ENCODE peak calls at places on chromosome 4, in nine cellular contexts. J, V, H, A, I, N, C, P and M are unnamed samples.

GRCh38 chr4:186058253-186058979 is 10.5 kb upstream of the TLR3 start:
- DNase-seq in I (no peak), J (no peak), C (no peak), A (no peak), H (no peak), P (no peak), V (no peak), N (no peak), M (no peak)

GRCh38 chr4:102616661-102617060 is 115.5 kb downstream of the NFKB1 start:
- DNase-seq in I (no peak), A (no peak), P (no peak), J (no peak), H (no peak), C (no peak), V (no peak), N (no peak), M (no peak)

GRCh38 chr4:55947912-55948725 is 626 bp upstream of the CEP135 start:
- DNase-seq in J (peak), V (no peak), H (peak), N (no peak), A (peak), I (peak), C (peak), P (peak), M (no peak)

GRCh38 chr4:1460967-1461868 is 55.0 kb upstream of the NKX1-1 start:
- DNase-seq in C (no peak), N (no peak), I (no peak), V (no peak), J (no peak), H (no peak), P (no peak), A (no peak), M (peak)

GRCh38 chr4:165299399-165300060 is 27.9 kb upstream of the MSMO1 start:
- DNase-seq in N (no peak), H (no peak), P (no peak), I (no peak), V (no peak), J (no peak), A (no peak), C (no peak), M (no peak)

GRCh38 chr4:63922146-63922545 is 487.1 kb downstream of the TECRL start:
- DNase-seq in P (no peak), N (no peak), A (no peak), J (no peak), I (no peak), H (no peak), V (no peak), C (no peak), M (no peak)

GRCh38 chr4:40055379-40055872 is 1.2 kb upstream of the N4BP2 start:
- DNase-seq in P (no peak), I (peak), V (no peak), A (peak), N (no peak), H (no peak), C (no peak), J (no peak), M (no peak)

GRCh38 chr4:123746981-123747380 is 350.4 kb downstream of the SPRY1 start:
- DNase-seq in V (peak), H (no peak), P (no peak), C (no peak), J (no peak), I (no peak), N (no peak), A (no peak), M (no peak)

GRCh38 chr4:119835511-119835910 is 206.9 kb upstream of the PDE5A start:
- DNase-seq in V (no peak), H (no peak), J (no peak), P (peak), N (no peak), I (no peak), A (no peak), C (no peak), M (no peak)

GRCh38 chr4:70902577-70903281 is 560 bp downstream of the MOB1B start:
- DNase-seq in V (peak), A (no peak), C (no peak), H (no peak), P (no peak), J (peak), N (no peak), I (peak), M (peak)

GRCh38 chr4:140841186-140841585 is 85.0 kb upstream of the TBC1D9 start:
- DNase-seq in H (no peak), P (no peak), V (no peak), A (no peak), N (no peak), J (no peak), I (no peak), C (no peak), M (no peak)

GRCh38 chr4:27154706-27155105 is 294.1 kb downstream of the STIM2 start:
- DNase-seq in V (no peak), P (no peak), H (peak), I (no peak), A (no peak), N (no peak), J (no peak), C (no peak), M (no peak)

GRCh38 chr4:110005461-110006056 is 92.9 kb downstream of the EGF start:
- DNase-seq in J (peak), P (peak), N (no peak), A (no peak), V (peak), H (peak), I (peak), C (no peak), M (no peak)